ENCODE peak calls at places on chromosomes 5 and 9, in six cellular contexts. W is A172, F is EH, I is chondrocyte, V is left ventricle myocardium inferior, B is sciatic nerve. J is an unnamed sample.

GRCh38 chr5:90131734-90132133 is 277.8 kb downstream of the CETN3 start:
- DNase-seq in W (no peak), F (no peak), V (no peak), I (no peak), B (no peak), J (no peak)

GRCh38 chr5:177242304-177242703 is 61.2 kb downstream of the RAB24 start:
- DNase-seq in V (no peak), W (no peak), F (no peak), I (no peak), B (no peak), J (no peak)

GRCh38 chr9:82209797-82210470 is 221.4 kb downstream of the SPATA31D1 start:
- DNase-seq in I (no peak), F (peak), B (no peak), V (no peak), W (no peak), J (no peak)

GRCh38 chr5:25056846-25057245 is 412.1 kb upstream of the CDH10 start:
- DNase-seq in V (no peak), I (no peak), B (no peak), F (no peak), W (peak), J (peak)

GRCh38 chr5:172559004-172559932 is 81.8 kb upstream of the NEURL1B start:
- DNase-seq in V (peak), I (peak), W (peak), B (no peak), F (peak), J (peak)

GRCh38 chr5:172630482-172630881 is 10.6 kb upstream of the NEURL1B start:
- DNase-seq in V (no peak), F (no peak), W (no peak), I (no peak), B (peak), J (no peak)

GRCh38 chr9:34256987-34257585 is 72.0 kb downstream of the KIF24 start:
- DNase-seq in V (peak), W (no peak), B (peak), F (no peak), I (no peak), J (no peak)

GRCh38 chr9:122213589-122214413 is 15.0 kb downstream of the LHX6 start:
- DNase-seq in F (no peak), V (no peak), I (no peak), B (no peak), W (peak), J (no peak)

GRCh38 chr5:23991406-23991805 is 484.0 kb downstream of the PRDM9 start:
- DNase-seq in F (no peak), W (no peak), V (no peak), I (no peak), B (no peak), J (no peak)

GRCh38 chr9:110427497-110428104 is 89.9 kb upstream of the TXNDC8 start:
- DNase-seq in V (peak), B (no peak), W (peak), F (peak), I (no peak), J (no peak)

GRCh38 chr9:13728917-13729811 is 449.7 kb upstream of the MPDZ start:
- DNase-seq in B (no peak), V (no peak), W (peak), I (no peak), F (no peak), J (no peak)

GRCh38 chr5:179264641-179265528 is 80.4 kb downstream of the ADAMTS2 start:
- DNase-seq in B (peak), V (peak), F (no peak), I (peak), W (no peak), J (no peak)

GRCh38 chr5:96483878-96484277 is 50.8 kb upstream of the PCSK1 start:
- DNase-seq in V (no peak), F (peak), W (peak), B (no peak), I (no peak), J (peak)

GRCh38 chr9:90956026-90956810 is 154.6 kb downstream of the SYK start:
- DNase-seq in I (no peak), B (no peak), W (peak), V (no peak), F (peak), J (no peak)

GRCh38 chr5:16791036-16791705 is 144.9 kb downstream of the MYO10 start:
- DNase-seq in I (no peak), B (no peak), W (peak), F (peak), V (no peak), J (peak)

GRCh38 chr9:37983381-37984067 is 79.6 kb upstream of the SLC25A51 start:
- DNase-seq in B (no peak), V (no peak), W (no peak), I (peak), F (no peak), J (no peak)

GRCh38 chr5:72451771-72452505 is 55.3 kb downstream of the ZNF366 start:
- DNase-seq in B (peak), V (peak), W (peak), I (no peak), F (peak), J (no peak)

GRCh38 chr9:134404376-134405358 is 78.4 kb downstream of the RXRA start:
- DNase-seq in W (no peak), V (no peak), B (no peak), I (no peak), F (no peak), J (no peak)

GRCh38 chr5:150946351-150946905 is 41.6 kb upstream of the ZNF300 start:
- DNase-seq in W (no peak), B (peak), F (peak), I (peak), V (peak), J (no peak)

GRCh38 chr5:50547303-50547702 is 106.2 kb upstream of the EMB start:
- DNase-seq in F (no peak), I (no peak), V (no peak), B (no peak), W (no peak), J (no peak)

GRCh38 chr5:140182075-140182709 is 7.2 kb downstream of the CYSTM1 start:
- DNase-seq in W (peak), I (no peak), V (no peak), B (no peak), F (peak), J (no peak)

GRCh38 chr9:4654084-4654483 is 8.0 kb upstream of the PLPP6 start:
- DNase-seq in B (no peak), W (no peak), V (no peak), F (no peak), I (no peak), J (no peak)

GRCh38 chr5:10111575-10111974 is 138.1 kb downstream of the ATPSCKMT start:
- DNase-seq in V (no peak), I (no peak), F (peak), B (no peak), W (peak), J (peak)